ENCODE peak calls at places on chromosomes 3 and 15, in five cellular contexts. K is IMR-90, U is fibroblast of lung, Q is neural progenitor cell, H is MM.1S. M is an unnamed sample.

GRCh38 chr3:192834428-192834827 is 83.2 kb downstream of the MB21D2 start:
- DNase-seq in U (peak), Q (no peak), H (no peak), K (no peak), M (no peak)

GRCh38 chr15:99105516-99106341 is 849 bp downstream of the SYNM start:
- DNase-seq in U (peak), Q (peak), K (peak), H (no peak), M (peak)

GRCh38 chr15:91956026-91956723 is 102.7 kb downstream of the SLCO3A1 start:
- DNase-seq in K (peak), H (no peak), U (peak), Q (peak), M (no peak)

GRCh38 chr15:49103002-49103401 is 52.4 kb downstream of the COPS2 start:
- DNase-seq in K (peak), U (peak), Q (no peak), H (no peak), M (no peak)

GRCh38 chr3:177647876-177648275 is 450.6 kb upstream of the TBL1XR1 start:
- DNase-seq in K (no peak), H (no peak), Q (no peak), U (no peak), M (no peak)

GRCh38 chr3:75395601-75396315 is 268.4 kb upstream of the FRG2C start:
- DNase-seq in Q (no peak), U (no peak), K (no peak), H (no peak), M (no peak)

GRCh38 chr3:135965506-135966348 is at the start of gene PPP2R3A:
- DNase-seq in Q (peak), K (peak), U (peak), H (peak), M (peak)

GRCh38 chr15:93948728-93949127 is 282.6 kb upstream of the MCTP2 start:
- DNase-seq in K (no peak), U (no peak), H (no peak), Q (no peak), M (no peak)

GRCh38 chr15:41043276-41043675 is 72.8 kb downstream of the INO80 start:
- DNase-seq in K (peak), H (no peak), Q (no peak), U (peak), M (no peak)

GRCh38 chr3:160725326-160725725 is 30.7 kb upstream of the PPM1L start:
- DNase-seq in H (no peak), K (no peak), U (no peak), Q (no peak), M (no peak)

GRCh38 chr3:48233542-48233941 is 7.4 kb upstream of the ZNF589 start:
- DNase-seq in U (no peak), K (no peak), H (no peak), Q (no peak), M (no peak)

GRCh38 chr3:48232232-48232631 is 8.7 kb upstream of the ZNF589 start:
- DNase-seq in K (no peak), Q (peak), H (no peak), U (no peak), M (peak)

GRCh38 chr3:48226959-48227358 is 3.7 kb downstream of the CAMP start:
- DNase-seq in U (no peak), H (no peak), K (no peak), Q (no peak), M (no peak)

GRCh38 chr3:48236531-48236930 is 4.4 kb upstream of the ZNF589 start:
- DNase-seq in Q (no peak), K (no peak), U (no peak), H (no peak), M (no peak)

DNA sequence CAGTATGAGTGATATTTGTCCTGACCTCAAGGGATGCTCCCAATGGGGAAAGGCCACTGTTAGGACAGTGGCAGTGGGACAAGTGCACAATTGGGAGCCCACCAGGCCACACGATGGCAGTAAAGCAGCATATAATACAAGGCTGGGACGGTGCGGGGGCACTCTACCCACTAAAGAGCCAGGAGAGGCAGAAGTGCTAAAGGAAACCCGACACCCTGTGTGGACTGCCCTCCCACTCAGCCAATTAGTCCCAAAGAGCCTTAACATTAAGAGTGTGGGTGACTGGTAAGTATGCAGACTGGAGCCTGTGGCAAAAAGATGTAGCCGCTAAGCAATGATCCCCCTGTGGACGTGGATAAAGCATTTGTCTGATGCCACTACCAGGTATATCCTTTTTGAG is 8.2 kb upstream of the ZNF589 start:
- DNase-seq in Q (peak), H (peak), U (peak), K (peak), M (peak)
- H3K4me3 ChIP-seq in Q (no peak), H (no peak), U (no peak), K (no peak), M (peak)

GRCh38 chr15:79310985-79311900 is at the start of gene TMED3:
- DNase-seq in Q (peak), K (peak), H (peak), U (peak), M (peak)
- TF ChIP-seq CTCF in Q (peak), K (peak), H (peak), U (no peak), M (no peak)

GRCh38 chr15:68541743-68542142 is 37.0 kb upstream of the CORO2B start:
- DNase-seq in Q (no peak), K (no peak), H (no peak), U (no peak), M (no peak)

GRCh38 chr15:68542771-68543544 is 35.8 kb upstream of the CORO2B start:
- DNase-seq in Q (no peak), U (peak), H (no peak), K (peak), M (no peak)

GRCh38 chr15:68546318-68546717 is 32.5 kb upstream of the CORO2B start:
- DNase-seq in U (no peak), H (no peak), Q (no peak), K (no peak), M (no peak)

GRCh38 chr15:68542348-68542747 is 36.4 kb upstream of the CORO2B start:
- DNase-seq in U (no peak), H (no peak), K (no peak), Q (no peak), M (no peak)

GRCh38 chr15:68543546-68544008 is 35.2 kb upstream of the CORO2B start:
- DNase-seq in Q (no peak), K (no peak), U (no peak), H (no peak), M (no peak)
- H3K9ac ChIP-seq in Q (no peak), K (no peak), U (no peak), H (no peak), M (no peak)

GRCh38 chr15:72236381-72237285 is 5.6 kb upstream of the PKM start:
- DNase-seq in U (no peak), Q (no peak), K (peak), H (no peak), M (no peak)
- H3K4me3 ChIP-seq in U (peak), Q (no peak), K (peak), H (peak), M (no peak)

M was measured in kidney.